ENCODE peak calls at places on chromosome 20, in four cellular contexts. Q is HCT116, Y is GM12878, D is T47D. C is an unnamed sample.

GRCh38 chr20:34220581-34220980 is 20.6 kb upstream of the ASIP start:
- DNase-seq in Q (no peak), Y (no peak), D (no peak), C (no peak)

GRCh38 chr20:32249030-32249738 is 28.3 kb upstream of the KIF3B start:
- DNase-seq in Q (no peak), Y (no peak), D (no peak), C (no peak)

GRCh38 chr20:63625771-63626423 is 1.0 kb downstream of the GMEB2 start:
- DNase-seq in Q (no peak), Y (no peak), D (peak; percentile 30), C (peak; percentile 45)

GRCh38 chr20:8118735-8119134 is 13.3 kb upstream of the PLCB1 start:
- DNase-seq in Q (no peak), Y (no peak), D (no peak), C (no peak)

GRCh38 chr20:35166242-35166830 is 5.5 kb upstream of the PROCR start:
- DNase-seq in Q (no peak), Y (no peak), D (no peak), C (peak; percentile 52)

GRCh38 chr20:45154183-45154582 is 20.5 kb upstream of the PI3 start:
- DNase-seq in Q (no peak), Y (no peak), D (no peak), C (no peak)

GRCh38 chr20:8865636-8866035 is 203.3 kb upstream of the PLCB4 start:
- DNase-seq in Q (no peak), Y (no peak), D (no peak), C (no peak)

GRCh38 chr20:63522981-63523611 is 2.5 kb downstream of the PPDPF start:
- DNase-seq in Q (no peak), Y (no peak), D (no peak), C (no peak)

GRCh38 chr20:37649017-37649416 is 44.8 kb upstream of the CTNNBL1 start:
- DNase-seq in Q (no peak), Y (no peak), D (no peak), C (no peak)

GRCh38 chr20:50314326-50314725 is 123.7 kb downstream of the CEBPB start:
- DNase-seq in Q (no peak), Y (no peak), D (no peak), C (no peak)

GRCh38 chr20:17646901-17647301 is 35.1 kb downstream of the RRBP1 start:
- DNase-seq in Q (no peak), Y (no peak), D (no peak), C (no peak)

GRCh38 chr20:2816030-2816582 is at the start of gene TMEM239:
- DNase-seq in Q (no peak), Y (no peak), D (no peak), C (no peak)

GRCh38 chr20:63977392-63978276 is 1.8 kb downstream of the SAMD10 start:
- DNase-seq in Q (no peak), Y (no peak), D (no peak), C (no peak)

GRCh38 chr20:7240490-7240889 is 473.0 kb downstream of the BMP2 start:
- DNase-seq in Q (no peak), Y (no peak), D (no peak), C (no peak)

DNA sequence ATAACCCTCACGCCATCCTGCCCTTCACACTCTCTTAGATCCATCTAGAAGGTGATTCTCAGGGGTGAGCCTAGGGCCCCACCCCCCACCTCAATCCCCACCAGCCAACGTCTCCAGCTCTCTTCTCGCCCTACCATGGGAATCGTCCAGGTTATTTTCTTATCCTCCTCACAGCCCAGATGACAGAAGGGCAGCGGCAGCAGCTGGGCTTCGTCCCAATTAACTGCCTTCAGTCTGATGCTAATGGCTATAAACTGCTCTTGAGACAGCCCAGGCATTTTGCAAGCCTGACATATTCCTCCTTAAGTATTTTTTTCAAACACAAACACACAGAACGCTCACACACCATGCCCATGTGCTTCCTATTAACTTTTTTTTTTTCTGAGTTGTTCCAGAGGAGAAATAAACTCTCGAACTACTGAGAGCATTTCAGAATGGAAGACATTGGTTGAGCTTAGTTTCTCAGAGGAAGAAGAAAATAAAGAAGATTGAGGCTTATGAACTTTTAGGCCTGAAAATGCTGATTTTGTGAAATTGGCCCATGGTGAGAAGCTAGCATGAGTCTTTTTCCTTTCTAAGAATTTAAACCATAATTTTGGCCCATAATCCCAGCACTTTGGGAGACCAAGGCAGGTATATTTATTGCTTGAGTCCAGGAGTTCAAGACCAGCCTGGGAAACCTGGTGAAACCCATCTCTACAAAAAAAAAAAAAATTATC is 124.6 kb downstream of the EYA2 start:
- DNase-seq in Q (no peak), Y (no peak), D (no peak), C (no peak)
- TF ChIP-seq JUND in Q (no peak), Y (no peak), D (no peak), C (no peak)

GRCh38 chr20:42742926-42743325 is 446.8 kb downstream of the PTPRT start:
- DNase-seq in Q (no peak), Y (no peak), D (no peak), C (no peak)
- TF ChIP-seq JUND in Q (no peak), Y (no peak), D (no peak), C (no peak)

DNA sequence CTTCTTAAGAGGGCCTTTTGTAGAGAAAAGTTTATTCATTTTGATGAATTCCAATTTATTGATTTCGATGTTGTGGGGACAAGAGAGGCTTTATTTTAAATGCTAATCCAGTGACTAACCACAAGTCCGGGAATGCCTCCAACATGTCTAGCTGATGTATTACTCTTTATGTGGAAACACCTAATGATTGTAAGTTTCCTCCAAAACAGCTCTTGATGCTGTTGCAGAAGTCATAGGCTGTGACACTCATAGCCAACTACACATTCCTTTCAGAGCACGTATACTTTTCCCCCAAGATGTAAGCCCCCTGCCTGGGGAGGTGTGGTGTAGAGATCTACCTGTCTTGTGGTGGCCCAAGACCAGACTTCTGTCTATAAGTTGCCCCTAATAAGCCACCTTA is 61.3 kb upstream of the RNF24 start:
- DNase-seq in Q (peak; percentile 76), Y (no peak), D (no peak), C (no peak)
- TF ChIP-seq JUND in Q (peak; percentile 79), Y (no peak), D (no peak), C (no peak)

DNA sequence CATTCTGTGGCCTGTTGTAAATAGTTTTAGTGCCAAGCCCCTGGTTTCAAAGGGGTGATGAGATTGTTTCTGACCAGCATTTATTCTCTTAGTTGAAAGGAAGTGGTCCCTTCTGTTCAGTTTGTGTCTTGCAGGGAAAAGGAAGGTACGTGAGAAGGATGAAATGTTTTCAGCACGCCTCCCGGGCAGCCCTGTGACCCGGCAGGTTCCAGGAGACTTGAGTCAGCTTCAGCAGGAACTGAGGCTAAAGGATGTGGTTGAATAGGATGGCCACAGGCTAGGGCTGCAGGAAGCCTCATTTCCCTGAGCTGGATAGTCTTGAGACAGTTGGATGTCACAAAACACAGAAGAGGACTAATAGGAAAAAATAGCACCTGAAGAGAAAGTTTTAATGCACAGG is 132.4 kb upstream of the SYNDIG1 start:
- DNase-seq in Q (no peak), Y (no peak), D (no peak), C (no peak)
- TF ChIP-seq JUND in Q (no peak), Y (no peak), D (no peak), C (no peak)

GRCh38 chr20:62475027-62475818 is 572 bp downstream of the GATA5 start:
- DNase-seq in Q (no peak), Y (no peak), D (no peak), C (no peak)

GRCh38 chr20:62475819-62476073 is at the start of gene GATA5:
- DNase-seq in Q (no peak), Y (no peak), D (no peak), C (no peak)

GRCh38 chr20:62477669-62478450 is 2.1 kb upstream of the GATA5 start:
- DNase-seq in Q (no peak), Y (no peak), D (no peak), C (peak; percentile 52)

GRCh38 chr20:62474585-62475026 is 1.2 kb downstream of the GATA5 start:
- DNase-seq in Q (no peak), Y (no peak), D (no peak), C (no peak)

DNA sequence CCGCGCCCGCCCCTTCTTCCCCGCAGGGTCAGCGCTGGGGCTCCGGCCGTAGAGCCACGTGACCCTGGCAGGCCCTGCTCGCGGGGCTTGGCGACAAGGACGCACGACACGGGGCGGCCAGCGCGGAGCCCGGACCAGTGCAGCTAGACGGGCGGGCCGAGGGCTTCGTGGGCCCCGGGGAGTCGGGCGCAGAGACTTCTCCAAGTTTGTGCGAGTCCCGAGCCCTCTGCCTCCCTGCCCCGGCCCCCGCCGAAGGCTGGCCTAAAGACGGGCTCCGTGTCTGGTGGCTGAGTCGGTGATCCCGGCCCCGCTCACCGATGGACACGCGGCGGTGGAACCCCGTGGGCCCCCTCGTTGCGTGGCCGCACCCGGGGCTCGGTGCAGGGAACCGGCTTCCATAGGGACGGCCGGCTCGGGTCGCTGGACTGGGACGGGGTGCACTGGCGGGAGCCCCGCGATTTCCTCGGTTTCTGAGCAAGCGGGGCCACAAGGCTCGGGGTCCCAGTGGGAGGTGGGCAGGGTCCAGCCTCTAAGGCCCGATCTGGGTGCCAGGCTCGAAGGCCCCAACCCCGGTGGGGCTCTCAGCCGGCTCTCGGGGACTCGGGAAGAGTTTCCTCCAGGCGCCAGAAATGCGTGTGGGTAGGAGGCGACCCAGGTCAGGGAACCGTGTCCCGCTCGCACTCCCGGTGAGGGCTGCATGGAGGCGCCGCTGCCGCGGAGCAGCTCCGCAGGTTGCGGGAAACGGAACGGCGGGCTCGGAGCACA is 461 bp upstream of the GATA5 start:
- DNase-seq in Q (no peak), Y (no peak), D (peak; percentile 81), C (peak; percentile 71)
- TF ChIP-seq JUND in Q (no peak), Y (no peak), D (no peak), C (no peak)

GRCh38 chr20:1577906-1578305 is 20.4 kb upstream of the SIRPD start:
- DNase-seq in Q (no peak), Y (no peak), D (no peak), C (no peak)
- TF ChIP-seq JUND in Q (no peak), Y (no peak), D (no peak), C (no peak)